ENCODE peak calls at places on chromosomes 4 and X, in four cellular contexts. S, G, O and K are unnamed samples.

GRCh38 chr4:6834867-6835266 is 52.3 kb downstream of the KIAA0232 start:
- DNase-seq in S (no peak), G (no peak), O (no peak), K (no peak)

GRCh38 chr4:96162631-96163030 is 322.7 kb downstream of the PDHA2 start:
- DNase-seq in O (no peak), G (no peak), S (no peak), K (no peak)

GRCh38 chrX:130171446-130172126 is at the start of gene RAB33A:
- DNase-seq in S (no peak), O (no peak), G (no peak), K (peak; percentile 28)

GRCh38 chr4:122762520-122762919 is 30.0 kb downstream of the BBS12 start:
- DNase-seq in G (no peak), S (peak; percentile 18), O (no peak), K (no peak)

GRCh38 chrX:53595266-53595810 is 91.2 kb downstream of the HUWE1 start:
- DNase-seq in G (no peak), O (peak; percentile 40), S (no peak), K (peak; percentile 3)

GRCh38 chr4:46258436-46258835 is 131.5 kb downstream of the GABRA2 start:
- DNase-seq in S (no peak), G (no peak), O (no peak), K (no peak)

GRCh38 chr4:141391293-141391692 is 170.6 kb downstream of the ZNF330 start:
- DNase-seq in S (no peak), G (no peak), O (no peak), K (no peak)

GRCh38 chr4:519203-519651 is 20.2 kb downstream of the PIGG start:
- DNase-seq in G (no peak), O (no peak), S (no peak), K (no peak)

GRCh38 chrX:115494133-115494532 is 66.8 kb upstream of the PLS3 start:
- DNase-seq in O (peak; percentile 14), G (no peak), S (peak; percentile 7), K (no peak)

GRCh38 chr4:173529505-173530325 is at the start of gene HAND2:
- DNase-seq in G (peak; percentile 52), O (no peak), S (no peak), K (no peak)

GRCh38 chr4:5724377-5724776 is 13.4 kb downstream of the EVC start:
- DNase-seq in G (peak; percentile 41), O (no peak), S (no peak), K (no peak)

GRCh38 chrX:47283015-47283771 is 50.4 kb downstream of the USP11 start:
- DNase-seq in O (no peak), G (no peak), S (peak; percentile 6), K (peak; percentile 75)

GRCh38 chr4:78749972-78750727 is 26.0 kb upstream of the BMP2K start:
- DNase-seq in S (no peak), O (peak; percentile 60), G (no peak), K (peak; percentile 73)

GRCh38 chr4:180449395-180449956 is 1793.7 kb upstream of the TENM3 start:
- DNase-seq in G (peak; percentile 56), O (no peak), S (peak; percentile 46), K (peak; percentile 48)

GRCh38 chr4:76365636-76366035 is 55.3 kb downstream of the CCDC158 start:
- DNase-seq in O (no peak), S (no peak), G (no peak), K (no peak)

GRCh38 chrX:6465731-6466130 is 69.2 kb downstream of the VCX3A start:
- DNase-seq in O (no peak), G (no peak), S (no peak), K (no peak)

GRCh38 chr4:80240976-80241375 is 25.5 kb upstream of the FGF5 start:
- DNase-seq in S (no peak), G (no peak), O (no peak), K (no peak)

GRCh38 chr4:93466440-93466839 is 362.1 kb upstream of the ATOH1 start:
- DNase-seq in O (no peak), G (no peak), S (no peak), K (no peak)

GRCh38 chrX:17654116-17654515 is 83.2 kb upstream of the SCML1 start:
- DNase-seq in O (no peak), S (no peak), G (no peak), K (no peak)

GRCh38 chrX:17535229-17535628 is 160.2 kb downstream of the NHS start:
- DNase-seq in O (peak; percentile 49), S (peak; percentile 18), G (peak; percentile 46), K (peak; percentile 40)

GRCh38 chrX:14616301-14616700 is 87.0 kb downstream of the GLRA2 start:
- DNase-seq in S (no peak), G (no peak), O (no peak), K (no peak)

GRCh38 chr4:112894951-112895350 is 154.5 kb upstream of the ANK2 start:
- DNase-seq in G (no peak), S (no peak), O (no peak), K (no peak)

GRCh38 chrX:69493193-69493592 is 10.9 kb upstream of the NALF2 start:
- DNase-seq in S (peak; percentile 44), G (peak; percentile 30), O (peak; percentile 1), K (peak; percentile 22)

GRCh38 chr4:183633476-183634058 is 25.4 kb downstream of the RWDD4 start:
- DNase-seq in S (no peak), G (no peak), O (no peak), K (no peak)

GRCh38 chr4:48974979-48975640 is 11.0 kb upstream of the CWH43 start:
- DNase-seq in O (no peak), G (no peak), S (no peak), K (no peak)

GRCh38 chr4:76895619-76896018 is 2.3 kb downstream of the SOWAHB start:
- DNase-seq in S (peak; percentile 27), O (no peak), G (no peak), K (no peak)

GRCh38 chrX:136856527-136856926 is 24.0 kb downstream of the RBMX start:
- DNase-seq in G (no peak), S (no peak), O (no peak), K (no peak)

GRCh38 chrX:53237056-53237455 is 12.0 kb upstream of the KDM5C start:
- DNase-seq in G (no peak), S (no peak), O (no peak), K (no peak)

GRCh38 chrX:136423724-136424123 is 64.0 kb upstream of the BRS3 start:
- DNase-seq in O (no peak), G (no peak), S (no peak), K (no peak)

GRCh38 chr4:1463088-1463926 is 57.1 kb upstream of the NKX1-1 start:
- DNase-seq in O (no peak), G (no peak), S (no peak), K (peak; percentile 94)

GRCh38 chrX:101617211-101618191 is at the start of gene ARMCX6:
- DNase-seq in O (peak; percentile 71), G (peak; percentile 75), S (peak; percentile 50), K (peak; percentile 19)
- TF ChIP-seq POLR2A in O (peak; percentile 74), G (peak; percentile 36), S (peak; percentile 47), K (no peak)

GRCh38 chrX:35625714-35626113 is 172.4 kb upstream of the MAGEB16 start:
- DNase-seq in G (no peak), S (no peak), O (no peak), K (no peak)

GRCh38 chrX:35617836-35618235 is 180.3 kb upstream of the MAGEB16 start:
- DNase-seq in O (no peak), G (no peak), S (no peak), K (no peak)

GRCh38 chrX:35622021-35622420 is 176.1 kb upstream of the MAGEB16 start:
- DNase-seq in O (no peak), G (peak; percentile 56), S (no peak), K (peak; percentile 9)

GRCh38 chrX:35626124-35626523 is 172.0 kb upstream of the MAGEB16 start:
- DNase-seq in G (no peak), S (no peak), O (no peak), K (no peak)

DNA sequence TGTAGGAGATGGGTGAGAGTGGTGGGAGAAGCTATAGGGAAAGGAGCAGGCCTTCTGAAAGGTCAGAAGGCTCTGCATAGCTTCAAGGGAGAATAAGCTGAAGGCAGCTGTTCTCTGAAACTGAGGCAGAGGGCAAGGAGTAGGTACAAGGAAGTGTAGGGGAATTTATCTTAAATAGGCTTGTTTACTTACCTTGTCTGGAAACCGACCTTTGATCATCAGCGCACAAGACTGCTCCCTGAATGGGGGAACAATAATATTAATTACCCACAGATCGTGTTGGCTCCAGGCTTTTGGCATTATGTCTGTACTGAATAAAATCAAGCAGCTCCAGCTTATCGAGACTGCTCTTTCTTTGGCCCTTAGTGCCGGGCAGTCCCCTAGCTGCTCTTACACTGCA is 175.5 kb upstream of the MAGEB16 start:
- DNase-seq in O (no peak), G (peak; percentile 58), S (no peak), K (no peak)
- TF ChIP-seq MYC in O (no peak), G (no peak), S (no peak), K (no peak)

DNA sequence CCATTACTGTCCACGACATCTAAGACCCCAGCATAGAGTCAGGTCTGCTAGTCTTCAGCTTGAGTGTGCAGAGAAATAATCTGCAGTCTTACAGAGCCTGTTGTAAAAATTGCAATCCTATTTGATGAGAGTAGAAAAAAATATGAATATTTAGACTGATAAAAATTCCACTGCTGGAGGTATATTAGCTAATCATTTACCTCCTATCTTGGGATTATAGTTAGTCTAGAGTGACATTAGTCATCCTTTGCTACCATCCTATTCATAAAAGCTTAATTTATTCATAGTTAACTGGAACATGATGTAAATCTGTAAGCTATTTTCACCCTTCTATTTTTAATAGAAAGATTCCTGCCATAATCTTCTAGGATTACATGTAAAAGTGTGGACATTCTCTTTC is 26.8 kb downstream of the C4orf54 start:
- DNase-seq in G (no peak), O (no peak), S (no peak), K (no peak)
- TF ChIP-seq POLR2A in G (no peak), O (no peak), S (no peak), K (no peak)

DNA sequence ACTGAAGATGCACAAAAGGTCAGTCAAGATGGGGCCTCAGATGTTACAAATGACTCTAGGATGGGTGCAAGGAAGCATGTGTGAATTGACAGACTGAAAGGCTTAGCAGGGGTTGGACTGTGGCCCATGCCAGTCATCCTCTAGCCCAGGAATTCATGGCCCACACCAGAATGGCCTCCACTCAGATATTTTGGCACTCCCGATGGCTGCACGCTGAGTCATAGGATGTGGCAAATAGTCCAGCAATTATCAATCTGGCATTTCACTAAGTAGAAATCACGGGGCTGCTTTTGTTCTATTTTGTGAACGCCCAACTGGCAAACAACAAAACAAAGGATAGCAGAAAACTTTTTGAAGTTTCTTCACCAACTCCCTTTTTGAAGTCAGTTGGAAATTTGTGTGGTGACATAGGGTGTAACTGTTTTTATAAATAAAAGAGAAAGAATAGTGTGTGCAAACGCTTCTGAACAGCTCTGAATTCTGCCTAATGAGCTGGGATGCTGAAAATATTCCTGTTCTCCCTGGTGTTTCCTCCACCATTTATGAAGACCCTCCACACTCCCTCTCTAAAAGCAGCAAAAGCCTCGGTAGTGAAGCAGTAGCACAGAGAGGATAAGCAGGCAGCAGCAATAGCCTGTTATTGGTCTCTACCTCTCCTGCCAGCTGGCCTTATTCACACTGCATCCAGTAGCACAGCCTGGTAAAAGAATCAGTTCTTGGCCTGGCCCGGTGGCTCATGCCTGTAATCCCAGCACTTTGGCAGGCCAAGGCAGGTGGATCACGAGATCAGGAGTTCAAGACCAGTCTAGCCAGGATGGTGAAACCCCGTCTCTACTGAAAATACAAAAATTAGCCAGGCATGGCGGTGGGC is 406.2 kb downstream of the IQCM start:
- DNase-seq in G (peak; percentile 52), S (no peak), O (no peak), K (no peak)
- TF ChIP-seq MYC in G (no peak), S (no peak), O (no peak), K (no peak)